ENCODE peak calls at places on chromosomes 13 and 19, in nine cellular contexts. Q is NCI-H2171, X is nucleus accumbens, L is C1 segment of cervical spinal cord, H is NCI-H1105, C is germinal center, P is uterus, T is type B pancreatic cell, V is endothelial cell. Z is an unnamed sample.

GRCh38 chr13:102003848-102004570 is 397.8 kb downstream of the FGF14 start:
- DNase-seq in X (no peak), L (no peak), H (no peak), Q (peak; percentile 37), V (no peak), P (no peak), C (no peak), T (no peak), Z (no peak)

GRCh38 chr19:35080613-35081170 is 34.9 kb upstream of the FXYD3 start:
- DNase-seq in X (no peak), Q (no peak), P (no peak), L (no peak), C (no peak), H (no peak), T (no peak), V (no peak), Z (no peak)

GRCh38 chr19:1104452-1105216 is 840 bp downstream of the GPX4 start:
- DNase-seq in T (peak; percentile 86), L (peak; percentile 66), P (peak; percentile 75), C (peak; percentile 82), V (peak; percentile 64), Q (peak; percentile 64), H (peak; percentile 66), X (peak; percentile 52), Z (peak; percentile 81)

GRCh38 chr19:40461669-40462221 is 3.8 kb downstream of the BLVRB start:
- DNase-seq in H (no peak), V (no peak), P (no peak), T (no peak), C (no peak), Q (no peak), L (peak; percentile 17), X (no peak), Z (no peak)

GRCh38 chr19:3389876-3390361 is 23.5 kb downstream of the NFIC start:
- DNase-seq in Q (peak; percentile 67), H (peak; percentile 86), C (no peak), P (no peak), T (no peak), X (no peak), L (no peak), V (no peak), Z (no peak)

GRCh38 chr13:32723987-32724386 is 137.7 kb downstream of the PDS5B start:
- DNase-seq in Q (no peak), T (no peak), X (no peak), V (no peak), L (no peak), P (no peak), C (no peak), H (no peak), Z (no peak)

GRCh38 chr13:79440958-79441553 is 35.0 kb upstream of the RBM26 start:
- DNase-seq in L (no peak), C (no peak), T (no peak), V (no peak), P (no peak), Q (no peak), H (no peak), X (no peak), Z (no peak)

GRCh38 chr13:52650731-52651130 is 1.9 kb upstream of the SUGT1 start:
- DNase-seq in L (no peak), T (no peak), C (no peak), V (no peak), H (no peak), P (no peak), X (no peak), Q (no peak), Z (peak; percentile 23)

GRCh38 chr19:23052349-23052748 is 49.4 kb upstream of the ZNF728 start:
- DNase-seq in Q (no peak), P (no peak), H (no peak), T (no peak), X (no peak), C (no peak), V (no peak), L (no peak), Z (no peak)

GRCh38 chr19:51689751-51690358 is 3.3 kb upstream of the SPACA6 start:
- DNase-seq in C (no peak), V (peak; percentile 68), X (peak; percentile 39), L (peak; percentile 34), Q (no peak), P (peak; percentile 74), H (no peak), T (peak; percentile 82), Z (peak; percentile 78)

GRCh38 chr19:28283592-28283991 is 929.4 kb downstream of the UQCRFS1 start:
- DNase-seq in X (no peak), H (no peak), L (no peak), Q (no peak), C (no peak), P (no peak), T (no peak), V (no peak), Z (no peak)

GRCh38 chr19:42436006-42436405 is 6.7 kb downstream of the CXCL17 start:
- DNase-seq in P (no peak), L (no peak), H (no peak), C (no peak), X (no peak), Q (peak; percentile 86), T (no peak), V (no peak), Z (no peak)

GRCh38 chr13:113969311-113969972 is 4.4 kb downstream of the C13orf46 start:
- DNase-seq in V (no peak), L (no peak), T (no peak), Q (no peak), H (no peak), C (no peak), X (no peak), P (no peak), Z (no peak)